ENCODE peak calls at places on chromosomes 1 and 21, in eight cellular contexts. K is cardiac muscle cell; G is tibial nerve; R is neural progenitor cell; D is A549; O is left ventricle myocardium inferior; W is caudate nucleus; F is CD4-positive, alpha-beta T cell. M is an unnamed sample.

GRCh38 chr1:32494711-32495337 is 30.0 kb downstream of the ZBTB8B start:
- DNase-seq in K (peak; percentile 14), G (no peak), R (no peak), D (no peak), O (no peak), W (no peak), F (no peak), M (no peak)

GRCh38 chr1:8666394-8667167 is 150.9 kb downstream of the RERE start:
- DNase-seq in K (no peak), G (no peak), R (no peak), D (no peak), O (no peak), W (no peak), F (no peak), M (no peak)

GRCh38 chr1:229563701-229564100 is 5.2 kb upstream of the ABCB10 start:
- DNase-seq in K (peak; percentile 39), G (no peak), R (no peak), D (no peak), O (no peak), W (no peak), F (no peak), M (peak; percentile 70)

GRCh38 chr1:17849216-17849615 is 94.1 kb downstream of the ACTL8 start:
- DNase-seq in K (no peak), G (no peak), R (no peak), D (no peak), O (no peak), W (no peak), F (no peak), M (no peak)

GRCh38 chr1:169491845-169492281 is 6.1 kb upstream of the SLC19A2 start:
- DNase-seq in K (no peak), G (no peak), R (no peak), D (no peak), O (no peak), W (no peak), F (no peak), M (no peak)

GRCh38 chr21:18529253-18529652 is 125.7 kb upstream of the TMPRSS15 start:
- DNase-seq in K (no peak), G (no peak), R (no peak), D (no peak), O (no peak), W (no peak), F (no peak), M (no peak)

GRCh38 chr1:26890467-26890796 is 349 bp upstream of the GPN2 start:
- DNase-seq in K (no peak), G (no peak), R (no peak), D (no peak), O (no peak), W (no peak), F (no peak), M (no peak)

GRCh38 chr1:224707849-224708725 is 92.0 kb downstream of the CNIH3 start:
- DNase-seq in K (no peak), G (no peak), R (no peak), D (no peak), O (no peak), W (no peak), F (no peak), M (no peak)

GRCh38 chr1:107588321-107588720 is 376.7 kb downstream of the VAV3 start:
- DNase-seq in K (no peak), G (no peak), R (no peak), D (no peak), O (no peak), W (no peak), F (no peak), M (no peak)

GRCh38 chr1:14970115-14970798 is 183.3 kb upstream of the TMEM51 start:
- DNase-seq in K (no peak), G (no peak), R (peak; percentile 29), D (peak; percentile 77), O (peak; percentile 42), W (no peak), F (no peak), M (peak; percentile 90)

GRCh38 chr1:229229721-229230135 is 41.2 kb upstream of the RAB4A start:
- DNase-seq in K (no peak), G (peak; percentile 70), R (peak; percentile 39), D (no peak), O (peak; percentile 61), W (peak; percentile 81), F (no peak), M (no peak)

GRCh38 chr21:15172963-15173362 is 108.2 kb upstream of the NRIP1 start:
- DNase-seq in K (no peak), G (no peak), R (no peak), D (no peak), O (no peak), W (no peak), F (no peak), M (no peak)

GRCh38 chr21:15170614-15171013 is 105.8 kb upstream of the NRIP1 start:
- DNase-seq in K (no peak), G (no peak), R (no peak), D (no peak), O (no peak), W (no peak), F (no peak), M (no peak)

GRCh38 chr21:15171546-15171945 is 106.7 kb upstream of the NRIP1 start:
- DNase-seq in K (no peak), G (no peak), R (no peak), D (no peak), O (no peak), W (no peak), F (no peak), M (no peak)

DNA sequence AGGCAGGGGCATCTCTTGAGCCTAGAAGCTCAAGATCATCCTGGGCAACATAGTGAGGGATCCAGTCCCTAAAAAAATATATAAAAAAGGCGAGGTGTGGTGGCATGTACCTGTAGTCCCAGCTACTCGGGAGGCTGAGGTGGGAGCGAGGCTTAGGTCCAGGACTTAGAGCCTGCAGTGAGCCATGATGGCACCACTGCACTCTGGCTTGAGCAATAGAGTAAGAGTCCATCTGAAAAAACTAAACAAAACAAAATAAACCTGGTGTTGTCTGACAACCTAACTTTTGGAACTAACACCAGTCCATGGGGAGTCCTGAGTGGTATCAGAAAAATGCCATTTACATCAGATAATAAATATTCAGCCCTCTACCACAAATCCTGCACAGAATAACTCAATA is 110.1 kb upstream of the NRIP1 start:
- DNase-seq in K (no peak), G (no peak), R (no peak), D (no peak), O (no peak), W (no peak), F (no peak), M (no peak)
- H3K27ac ChIP-seq in K (no peak overlapping the region), G (no peak overlapping the region), R (no peak overlapping the region), D (no peak overlapping the region), O (no peak overlapping the region), W (no peak overlapping the region), F (no peak overlapping the region), M (no peak overlapping the region)

DNA sequence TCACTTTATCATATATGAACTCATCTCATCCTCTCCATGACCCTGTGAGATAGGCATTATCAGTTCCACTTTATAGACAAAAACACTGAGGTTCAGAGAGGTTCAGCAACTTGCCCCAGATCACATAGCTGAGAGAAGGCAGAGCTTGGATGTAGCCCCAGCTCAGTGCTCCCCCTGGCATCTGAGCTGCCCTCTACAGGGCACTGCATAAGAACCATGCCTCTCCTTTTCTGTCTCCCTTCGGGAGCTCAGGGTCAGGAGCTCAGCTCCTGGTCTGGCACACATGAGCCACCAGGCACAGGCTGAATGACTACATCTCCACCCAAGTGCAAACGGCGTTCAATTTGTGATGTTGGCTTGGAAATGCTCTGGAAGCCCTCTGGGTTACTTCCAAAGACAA is 16.9 kb downstream of the RAB7B start:
- DNase-seq in K (no peak), G (no peak), R (no peak), D (peak; percentile 23), O (no peak), W (no peak), F (no peak), M (no peak)
- H3K27ac ChIP-seq in K (no peak overlapping the region), G (no peak overlapping the region), R (no peak overlapping the region), D (no peak overlapping the region), O (no peak overlapping the region), W (no peak overlapping the region), F (no peak overlapping the region), M (no peak overlapping the region)

GRCh38 chr1:156708245-156708661 is 2.9 kb upstream of the CRABP2 start:
- DNase-seq in K (no peak), G (no peak), R (peak; percentile 76), D (no peak), O (no peak), W (no peak), F (no peak), M (no peak)

GRCh38 chr1:156709743-156710489 is 4.5 kb upstream of the CRABP2 start:
- DNase-seq in K (no peak), G (peak; percentile 50), R (peak; percentile 14), D (peak; percentile 29), O (peak; percentile 58), W (no peak), F (no peak), M (peak; percentile 92)

GRCh38 chr1:156707027-156707426 is 1.6 kb upstream of the CRABP2 start:
- DNase-seq in K (no peak), G (no peak), R (no peak), D (no peak), O (no peak), W (no peak), F (no peak), M (no peak)

GRCh38 chr1:156707486-156708244 is 2.3 kb upstream of the CRABP2 start:
- DNase-seq in K (no peak), G (no peak), R (peak; percentile 84), D (no peak), O (no peak), W (no peak), F (no peak), M (no peak)

DNA sequence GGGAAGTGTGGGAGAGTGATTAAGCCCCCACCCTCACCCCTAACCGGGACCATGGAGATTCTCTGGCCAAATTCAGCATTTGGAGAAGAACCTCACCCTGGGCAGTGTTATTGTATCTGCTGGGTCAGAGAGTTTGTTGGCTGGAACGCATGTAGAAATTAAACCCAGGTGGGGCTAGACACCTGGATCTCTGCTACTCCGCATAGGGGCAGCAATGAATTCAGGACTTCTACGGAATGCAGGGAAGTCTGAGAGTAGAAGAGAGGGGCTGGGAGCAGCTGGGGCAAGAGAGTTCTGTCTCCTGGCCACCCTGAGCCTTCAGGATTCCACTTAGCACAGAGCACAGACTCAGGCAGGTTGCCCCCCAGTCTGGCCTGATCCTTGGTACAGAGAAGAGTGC is 3.6 kb upstream of the CRABP2 start:
- DNase-seq in K (no peak), G (no peak), R (peak; percentile 11), D (no peak), O (no peak), W (no peak), F (no peak), M (no peak)
- H3K27ac ChIP-seq in K (peak overlapping the region; percentile 86), G (peak overlapping the region; percentile 12), R (peak overlapping the region; percentile 91), D (no peak overlapping the region), O (peak overlapping the region; percentile 52), W (no peak overlapping the region), F (no peak overlapping the region), M (no peak overlapping the region)

DNA sequence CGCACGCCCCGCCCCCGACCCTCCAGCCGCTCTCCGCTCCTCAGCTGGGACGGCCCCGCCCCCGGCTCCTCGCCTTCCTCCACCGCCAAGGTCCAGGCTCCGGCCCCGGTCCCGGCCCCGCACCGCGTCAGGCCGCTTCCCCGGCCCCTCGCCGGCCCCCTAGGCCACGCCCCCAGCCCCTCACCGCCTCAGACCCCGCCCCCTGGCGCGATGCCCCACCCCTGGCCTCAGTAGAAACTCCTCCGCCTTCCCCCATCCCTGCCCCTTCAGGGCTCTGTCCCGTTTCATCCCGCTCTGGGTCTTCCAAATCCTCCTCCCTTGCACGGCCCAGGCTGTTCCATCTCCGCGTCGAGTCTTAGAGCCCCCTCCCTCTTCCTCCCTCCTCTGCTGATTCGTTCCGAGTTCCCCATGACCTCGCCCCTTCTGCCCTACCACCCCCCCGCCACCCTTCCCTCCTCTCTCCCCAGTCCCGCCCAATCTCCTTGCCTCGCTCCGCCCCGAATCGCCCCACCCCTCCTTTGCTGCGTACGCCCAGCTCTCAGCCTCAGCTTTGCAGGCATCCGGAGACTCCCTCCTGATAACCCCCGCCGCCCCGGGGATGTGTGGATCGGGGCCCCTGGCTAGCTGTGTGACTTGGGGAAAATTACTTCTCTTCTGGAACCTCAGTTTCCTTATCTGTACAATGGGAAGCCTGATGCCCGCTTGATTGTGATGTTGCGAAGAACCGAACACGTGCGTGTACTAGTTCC is 448 bp upstream of the ASAP3 start:
- DNase-seq in K (peak; percentile 97), G (peak; percentile 89), R (peak; percentile 98), D (peak; percentile 88), O (peak; percentile 96), W (peak; percentile 38), F (peak; percentile 90), M (peak; percentile 99)
- H3K27ac ChIP-seq in K (peak overlapping the region; percentile 81), G (peak overlapping the region; percentile 94), R (no peak overlapping the region), D (peak overlapping the region; percentile 68), O (peak overlapping the region; percentile 97), W (peak overlapping the region; percentile 52), F (no peak overlapping the region), M (peak overlapping the region; percentile 52)

M was measured in aorta.